ENCODE peak calls at places on chromosomes 13 and 19, in four cellular contexts. F, M, E and O are unnamed samples.

GRCh38 chr19:38919837-38920528 is 8.0 kb upstream of the CCER2 start:
- DNase-seq in E (no peak), F (no peak), M (peak), O (no peak)

GRCh38 chr13:24680258-24680920 is at the start of gene ATP12A:
- DNase-seq in M (no peak), F (peak), E (peak), O (peak)

GRCh38 chr13:96338030-96338429 is 248.1 kb downstream of the HS6ST3 start:
- DNase-seq in M (no peak), F (no peak), E (no peak), O (no peak)

GRCh38 chr19:7917292-7918061 is 2.7 kb upstream of the SNAPC2 start:
- DNase-seq in E (no peak), M (peak), F (peak), O (peak)

GRCh38 chr19:28027116-28027515 is 1185.8 kb downstream of the UQCRFS1 start:
- DNase-seq in E (no peak), F (no peak), M (no peak), O (no peak)

GRCh38 chr13:41842029-41842428 is 118.9 kb downstream of the VWA8 start:
- DNase-seq in M (no peak), F (no peak), E (no peak), O (no peak)

GRCh38 chr13:46340631-46341111 is 46.4 kb downstream of the RUBCNL start:
- DNase-seq in M (no peak), E (no peak), F (no peak), O (no peak)

GRCh38 chr13:43129021-43129420 is 105.6 kb downstream of the DNAJC15 start:
- DNase-seq in F (no peak), M (no peak), E (no peak), O (no peak)

GRCh38 chr19:18995804-18996241 is 37.5 kb downstream of the SUGP2 start:
- DNase-seq in M (no peak), E (peak), F (peak), O (peak)

GRCh38 chr13:52010890-52011689 is at the start of gene ATP7B:
- DNase-seq in E (peak), F (peak), M (peak), O (peak)

GRCh38 chr13:61891420-61891819 is 475.8 kb upstream of the PCDH20 start:
- DNase-seq in M (no peak), E (no peak), F (no peak), O (no peak)

GRCh38 chr13:62838891-62839290 is 1423.2 kb upstream of the PCDH20 start:
- DNase-seq in F (no peak), E (no peak), M (no peak), O (no peak)

GRCh38 chr13:49053899-49054298 is 78.2 kb downstream of the FNDC3A start:
- DNase-seq in F (no peak), M (no peak), E (no peak), O (no peak)

GRCh38 chr19:13036366-13036976 is 41.2 kb downstream of the NFIX start:
- DNase-seq in F (no peak), M (no peak), E (peak), O (no peak)

GRCh38 chr13:89695343-89696257 is 1651.9 kb upstream of the MIR17HG start:
- DNase-seq in E (peak), M (no peak), F (peak), O (peak)

GRCh38 chr13:90055121-90055520 is 1292.4 kb upstream of the MIR17HG start:
- DNase-seq in F (no peak), M (no peak), E (no peak), O (no peak)

GRCh38 chr19:18416778-18417249 is 2.4 kb upstream of the SSBP4 start:
- DNase-seq in F (peak), M (peak), E (peak), O (peak)

GRCh38 chr13:110284809-110285519 is 22.0 kb downstream of the COL4A1 start:
- DNase-seq in F (no peak), E (no peak), M (no peak), O (no peak)

GRCh38 chr19:56504581-56504980 is 3.1 kb upstream of the ZNF471 start:
- DNase-seq in M (no peak), F (no peak), E (no peak), O (no peak)

GRCh38 chr13:73303858-73304257 is 245.1 kb downstream of the KLF5 start:
- DNase-seq in F (no peak), E (no peak), M (no peak), O (no peak)

GRCh38 chr19:17103177-17103576 is 27.6 kb downstream of the MYO9B start:
- DNase-seq in M (no peak), E (no peak), F (peak), O (peak)

GRCh38 chr19:16216744-16217670 is 19.3 kb downstream of the AP1M1 start:
- DNase-seq in M (peak), E (no peak), F (no peak), O (no peak)

GRCh38 chr13:104326523-104326922 is 1260.3 kb upstream of the SLC10A2 start:
- DNase-seq in M (no peak), E (no peak), F (no peak), O (no peak)

GRCh38 chr13:114018461-114019055 is 44.7 kb upstream of the C13orf46 start:
- DNase-seq in M (no peak), E (no peak), F (no peak), O (no peak)

GRCh38 chr19:2080336-2080988 is 15.7 kb downstream of the MOB3A start:
- DNase-seq in M (no peak), E (no peak), F (no peak), O (no peak)

GRCh38 chr19:4149518-4150288 is 3.7 kb upstream of the CREB3L3 start:
- DNase-seq in E (peak), F (no peak), M (no peak), O (no peak)

GRCh38 chr19:16106121-16106520 is 5.6 kb upstream of the RAB8A start:
- DNase-seq in E (peak), M (no peak), F (no peak), O (no peak)

GRCh38 chr19:1929051-1929742 is 11.8 kb upstream of the CSNK1G2 start:
- DNase-seq in M (peak), F (peak), E (peak), O (peak)

GRCh38 chr13:30932481-30933333 is at the start of gene TEX26:
- DNase-seq in F (peak), M (no peak), E (no peak), O (peak)

GRCh38 chr19:16051254-16052025 is 24.9 kb upstream of the TPM4 start:
- DNase-seq in F (no peak), E (no peak), M (no peak), O (no peak)

GRCh38 chr13:99930925-99931324 is 40.6 kb downstream of the ZIC5 start:
- DNase-seq in F (no peak), E (no peak), M (no peak), O (no peak)

GRCh38 chr13:43405457-43405856 is 381.3 kb downstream of the ENOX1 start:
- DNase-seq in F (no peak), E (no peak), M (no peak), O (no peak)

GRCh38 chr13:48009298-48009697 is 8.2 kb upstream of the SUCLA2 start:
- DNase-seq in E (peak), M (no peak), F (no peak), O (no peak)

GRCh38 chr19:49130325-49130724 is 11.0 kb downstream of the PPFIA3 start:
- DNase-seq in F (no peak), M (no peak), E (no peak), O (no peak)

GRCh38 chr19:49126575-49126974 is 7.2 kb downstream of the PPFIA3 start:
- DNase-seq in F (no peak), M (no peak), E (no peak), O (no peak)

GRCh38 chr19:49128545-49129237 is 9.3 kb downstream of the PPFIA3 start:
- DNase-seq in E (no peak), M (no peak), F (no peak), O (no peak)

GRCh38 chr19:49129238-49129583 is 9.9 kb downstream of the PPFIA3 start:
- DNase-seq in F (peak), E (peak), M (no peak), O (no peak)

DNA sequence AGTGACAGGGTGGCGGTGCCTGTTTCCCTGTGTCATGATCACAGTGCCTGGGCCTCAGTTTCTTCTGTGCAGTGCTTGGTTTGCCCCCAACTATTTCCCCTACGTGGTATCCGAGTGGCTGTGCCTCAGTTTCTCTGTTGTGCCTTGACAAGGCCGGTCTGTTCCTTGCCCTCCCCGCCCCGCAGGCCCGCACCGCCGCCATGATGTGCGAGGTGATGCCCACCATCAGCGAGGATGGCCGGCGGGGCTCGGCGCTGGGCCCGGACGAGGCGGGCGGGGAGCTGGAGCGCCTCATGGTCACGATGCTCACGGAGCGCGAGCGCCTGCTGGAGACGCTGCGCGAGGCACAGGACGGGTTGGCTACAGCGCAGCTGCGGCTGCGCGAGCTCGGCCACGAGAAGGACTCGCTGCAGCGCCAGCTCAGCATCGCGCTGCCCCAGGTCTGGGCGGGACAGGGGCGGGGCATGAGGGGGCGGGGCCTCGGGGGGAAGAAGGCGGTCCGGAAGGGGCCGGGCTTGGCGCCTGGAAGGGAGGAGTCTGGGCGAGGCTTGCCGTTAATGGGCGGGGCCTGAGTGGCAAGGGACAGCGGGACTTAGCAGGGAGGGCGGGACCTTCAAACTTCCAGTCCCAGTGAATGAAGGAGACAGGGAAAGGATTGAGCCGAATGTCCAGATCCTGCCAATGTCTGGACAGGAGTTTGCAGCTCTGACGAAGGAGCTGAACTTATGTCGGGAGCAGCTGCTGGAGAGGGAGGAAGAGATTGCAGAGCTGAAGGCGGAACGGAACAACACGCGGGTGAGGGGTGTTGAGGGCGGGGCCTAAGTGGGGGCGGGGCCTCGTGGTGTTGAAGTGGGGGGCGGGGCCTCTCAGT is 8.6 kb downstream of the PPFIA3 start:
- DNase-seq in E (peak), F (peak), M (peak), O (peak)
- TF ChIP-seq CTCF in E (peak), F (peak), M (no peak), O (no peak)

GRCh38 chr13:111539252-111539651 is 218.8 kb downstream of the TEX29 start:
- DNase-seq in E (no peak), F (no peak), M (peak), O (no peak)
- TF ChIP-seq CTCF in E (no peak), F (no peak), M (no peak), O (no peak)

DNA sequence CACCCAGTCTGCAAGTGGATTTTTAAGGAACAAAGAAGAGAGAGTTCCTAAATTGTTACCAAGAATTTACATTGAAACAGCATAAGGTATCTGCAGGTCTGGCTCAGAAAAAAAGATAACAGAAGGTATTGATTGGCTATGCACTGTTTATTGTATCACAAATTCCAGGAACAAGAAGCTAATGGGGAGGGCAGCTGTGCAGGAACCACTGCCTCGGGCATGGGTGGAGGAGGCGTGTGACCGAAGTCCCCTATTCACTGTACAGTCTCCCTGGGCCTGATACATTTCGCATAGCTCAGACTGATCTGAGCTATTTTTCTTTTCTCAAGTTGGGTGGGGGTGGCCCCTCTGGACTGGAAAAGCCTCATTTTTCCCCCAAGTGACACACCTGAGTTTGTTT is 11.7 kb downstream of the NECTIN2 start:
- DNase-seq in M (no peak), F (no peak), E (no peak), O (peak)
- TF ChIP-seq CTCF in M (no peak), F (no peak), E (no peak), O (no peak)

DNA sequence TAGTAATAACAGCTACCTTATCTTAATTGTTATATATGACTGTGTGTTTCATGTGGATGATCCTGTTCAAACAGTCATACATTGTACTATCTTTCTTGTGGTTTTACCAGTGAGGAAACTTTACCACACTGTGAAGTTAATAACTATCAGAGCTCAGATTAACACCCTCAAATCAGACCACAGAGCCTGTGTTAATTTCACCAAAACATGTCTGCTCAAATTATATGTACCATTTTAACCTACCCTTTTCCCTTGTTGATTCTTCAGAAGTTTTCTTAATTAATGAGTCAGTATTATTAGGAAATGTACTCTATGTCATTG is 1.8 kb upstream of the ZNF331 start:
- DNase-seq in F (no peak), M (no peak), E (no peak), O (no peak)
- TF ChIP-seq CTCF in F (no peak), M (no peak), E (no peak), O (no peak)

DNA sequence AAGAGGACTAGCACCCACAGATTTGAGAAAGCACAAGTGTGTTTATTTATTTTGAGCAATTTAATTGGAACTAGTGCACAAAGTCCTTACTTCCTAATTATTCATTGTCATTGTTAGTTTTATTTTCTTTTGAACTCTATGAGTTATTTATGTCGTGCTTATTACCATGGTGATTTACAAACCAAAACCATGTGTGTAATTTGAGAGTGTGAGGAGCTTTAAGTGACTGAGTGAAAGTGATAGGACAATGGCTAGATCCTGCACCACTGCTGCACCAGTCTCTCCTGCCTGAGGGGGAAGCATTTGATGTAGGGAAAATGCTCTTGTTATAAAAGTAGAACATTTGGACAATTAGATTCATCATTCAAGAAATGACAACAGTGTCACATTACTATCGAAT is 172.3 kb upstream of the KLF12 start:
- DNase-seq in F (no peak), M (no peak), E (no peak), O (no peak)
- TF ChIP-seq CTCF in F (peak), M (no peak), E (no peak), O (no peak)

DNA sequence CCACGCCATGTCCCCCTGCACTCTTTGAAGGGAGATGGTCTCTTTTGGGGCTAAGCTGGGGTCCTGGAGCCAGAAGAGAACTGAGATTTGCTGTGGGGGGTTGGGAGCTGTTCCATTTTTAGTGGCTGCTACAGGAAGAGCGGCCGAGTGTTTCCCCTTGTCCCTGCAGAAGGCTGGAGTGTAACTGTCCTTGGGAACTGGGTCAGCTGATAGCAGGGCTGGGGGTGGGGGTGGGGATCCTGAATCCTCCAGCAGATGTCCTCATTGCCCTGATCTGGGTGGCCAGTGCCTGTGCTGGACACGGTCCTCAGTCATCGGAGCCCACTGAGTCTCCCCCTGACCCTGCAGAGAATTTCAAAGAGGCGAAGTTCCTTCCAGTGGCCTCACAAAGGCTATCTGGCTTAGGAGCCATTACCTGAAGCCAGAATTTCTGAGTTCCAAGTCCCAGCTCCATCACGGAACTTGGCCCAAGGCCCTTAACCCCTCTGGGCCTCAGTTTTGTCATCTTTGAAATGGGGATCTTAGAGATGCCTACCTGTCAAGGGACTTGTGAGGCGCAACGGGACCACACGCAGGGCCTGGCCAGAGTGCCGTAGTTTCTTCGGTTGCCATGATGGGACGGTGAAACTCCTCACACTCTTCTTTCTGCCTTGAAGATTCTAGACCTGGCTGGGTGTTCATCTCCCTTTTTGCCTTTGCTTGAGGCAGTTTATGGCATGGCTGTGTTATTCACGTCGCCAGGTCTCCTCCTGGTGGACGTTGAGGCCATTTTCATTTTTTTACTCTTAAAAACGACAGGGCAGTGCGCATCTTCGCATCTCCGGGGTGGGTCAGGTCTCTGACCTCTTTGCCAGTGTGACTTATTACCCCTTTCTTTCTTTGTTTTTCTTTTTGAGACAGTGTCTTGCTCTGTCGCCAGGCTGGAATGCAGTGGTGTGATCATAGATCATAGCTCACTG is 51.9 kb downstream of the DNM2 start:
- DNase-seq in F (peak), E (no peak), M (no peak), O (no peak)
- TF ChIP-seq CTCF in F (peak), E (no peak), M (peak), O (no peak)